ENCODE peak calls at places on chromosomes 6 and 20, in four cellular contexts. One of them, this sample, is unnamed.

GRCh38 chr6:33927551-33927950 is 123.7 kb upstream of the MLN start:
- DNase-seq in A549: no peak
- DNase-seq in HTR-8/SVneo: no peak
- DNase-seq in naive thymus-derived CD8-positive, alpha-beta T cell: no peak
- DNase-seq in this sample: no peak

GRCh38 chr6:105831321-105831720 is 254.8 kb upstream of the PRDM1 start:
- DNase-seq in A549: no peak
- DNase-seq in HTR-8/SVneo: no peak
- DNase-seq in naive thymus-derived CD8-positive, alpha-beta T cell: no peak
- DNase-seq in this sample: no peak

GRCh38 chr20:61414455-61414991 is 162.5 kb downstream of the CDH4 start:
- DNase-seq in A549: no peak
- DNase-seq in HTR-8/SVneo: no peak
- DNase-seq in naive thymus-derived CD8-positive, alpha-beta T cell: no peak
- DNase-seq in this sample: no peak

GRCh38 chr6:152984387-152984872 is 1.6 kb upstream of the FBXO5 start:
- DNase-seq in A549: no peak
- DNase-seq in HTR-8/SVneo: no peak
- DNase-seq in naive thymus-derived CD8-positive, alpha-beta T cell: no peak
- DNase-seq in this sample: no peak

GRCh38 chr6:111711476-111711875 is 105.8 kb upstream of the TRAF3IP2 start:
- DNase-seq in A549: no peak
- DNase-seq in HTR-8/SVneo: no peak
- DNase-seq in naive thymus-derived CD8-positive, alpha-beta T cell: no peak
- DNase-seq in this sample: no peak

GRCh38 chr6:114987281-114987680 is 644.5 kb upstream of the HS3ST5 start:
- DNase-seq in A549: no peak
- DNase-seq in HTR-8/SVneo: no peak
- DNase-seq in naive thymus-derived CD8-positive, alpha-beta T cell: no peak
- DNase-seq in this sample: no peak

GRCh38 chr6:143149771-143150170 is 89.1 kb downstream of the AIG1 start:
- DNase-seq in A549: no peak
- DNase-seq in HTR-8/SVneo: no peak
- DNase-seq in naive thymus-derived CD8-positive, alpha-beta T cell: no peak
- DNase-seq in this sample: no peak

GRCh38 chr20:47125553-47126373 is 230.7 kb downstream of the ZMYND8 start:
- DNase-seq in A549: no peak
- DNase-seq in HTR-8/SVneo: no peak
- DNase-seq in naive thymus-derived CD8-positive, alpha-beta T cell: no peak
- DNase-seq in this sample: no peak

GRCh38 chr6:134870677-134871498 is 79.0 kb downstream of the ALDH8A1 start:
- DNase-seq in A549: no peak
- DNase-seq in HTR-8/SVneo: no peak
- DNase-seq in naive thymus-derived CD8-positive, alpha-beta T cell: no peak
- DNase-seq in this sample: no peak

GRCh38 chr6:11785449-11785951 is 6.9 kb upstream of the ADTRP start:
- DNase-seq in A549: no peak
- DNase-seq in HTR-8/SVneo: no peak
- DNase-seq in naive thymus-derived CD8-positive, alpha-beta T cell: no peak
- DNase-seq in this sample: no peak

GRCh38 chr20:48802216-48802615 is 25.6 kb downstream of the PREX1 start:
- DNase-seq in A549: no peak
- DNase-seq in HTR-8/SVneo: no peak
- DNase-seq in naive thymus-derived CD8-positive, alpha-beta T cell: no peak
- DNase-seq in this sample: no peak